ENCODE peak calls at places on chromosomes 7 and 10, in ten cellular contexts. R is iris pigment epithelial cell, B is GM13977, L is LoVo, N is cardiac fibroblast, Y is heart right ventricle, H is myocyte, O is astrocyte of the spinal cord, Q is psoas muscle, C is HuH-7.5. T is an unnamed sample.
A peak's percentile ranks its signal among the peaks of the same experiment; 100 is the strongest.

GRCh38 chr7:44079221-44080021 is 2.9 kb downstream of the POLM start:
- DNase-seq in C (no peak), N (no peak), Q (no peak), O (no peak), Y (no peak), L (no peak), H (no peak), B (no peak), R (no peak), T (no peak)

GRCh38 chr7:43071604-43072003 is 40.8 kb upstream of the HECW1 start:
- DNase-seq in O (no peak), Q (no peak), Y (no peak), B (no peak), N (peak; percentile 19), R (peak; percentile 0), C (no peak), L (no peak), H (peak; percentile 21), T (no peak)

GRCh38 chr7:101367676-101368075 is 5.0 kb downstream of the COL26A1 start:
- DNase-seq in R (no peak), Q (no peak), Y (no peak), N (no peak), C (no peak), B (no peak), H (no peak), O (no peak), L (no peak), T (no peak)

GRCh38 chr10:30098624-30099023 is 39.2 kb upstream of the JCAD start:
- DNase-seq in B (no peak), H (peak; percentile 77), L (no peak), R (peak; percentile 86), Q (no peak), O (peak; percentile 83), Y (no peak), C (no peak), N (peak; percentile 67), T (no peak)

GRCh38 chr10:71406878-71407277 is 10.2 kb downstream of the CDH23 start:
- DNase-seq in H (no peak), Y (no peak), L (no peak), O (no peak), N (no peak), B (no peak), R (no peak), C (no peak), Q (no peak), T (no peak)

GRCh38 chr7:143002106-143002505 is 24.8 kb downstream of the OR9A2 start:
- DNase-seq in O (no peak), R (peak; percentile 34), Q (no peak), H (peak; percentile 33), N (peak; percentile 45), B (peak; percentile 23), C (no peak), L (no peak), Y (no peak), T (no peak)

GRCh38 chr7:115087437-115087836 is 165.5 kb downstream of the MDFIC start:
- DNase-seq in Y (peak; percentile 47), H (peak; percentile 84), Q (no peak), C (no peak), N (peak; percentile 87), O (peak; percentile 85), B (no peak), R (peak; percentile 92), L (peak; percentile 61), T (no peak)

GRCh38 chr7:88106430-88106829 is 113.4 kb downstream of the SRI start:
- DNase-seq in R (no peak), Q (no peak), H (no peak), L (no peak), O (no peak), Y (no peak), C (no peak), N (no peak), B (no peak), T (no peak)

GRCh38 chr7:69903410-69903809 is 305.1 kb downstream of the AUTS2 start:
- DNase-seq in C (no peak), R (no peak), Q (no peak), B (no peak), L (no peak), Y (no peak), H (no peak), N (no peak), O (no peak), T (no peak)

GRCh38 chr7:157839672-157840167 is 502.9 kb downstream of the DNAJB6 start:
- DNase-seq in C (no peak), Q (no peak), Y (no peak), B (no peak), R (no peak), N (no peak), O (no peak), H (no peak), L (no peak), T (no peak)

GRCh38 chr10:17836917-17837316 is 27.8 kb downstream of the MRC1 start:
- DNase-seq in N (peak; percentile 56), Q (no peak), R (peak; percentile 74), B (no peak), Y (peak; percentile 17), O (peak; percentile 55), C (no peak), H (peak; percentile 20), L (peak; percentile 57), T (no peak)

GRCh38 chr7:114857605-114858004 is 64.3 kb upstream of the MDFIC start:
- DNase-seq in Y (no peak), L (no peak), N (no peak), H (no peak), R (peak; percentile 10), C (no peak), Q (no peak), O (no peak), B (no peak), T (no peak)

GRCh38 chr7:142865766-142866165 is 10.9 kb downstream of the EPHB6 start:
- DNase-seq in N (no peak), O (no peak), L (no peak), Q (no peak), C (no peak), Y (no peak), R (no peak), B (no peak), H (no peak), T (no peak)

GRCh38 chr10:4770766-4771553 is 55.0 kb upstream of the AKR1E2 start:
- DNase-seq in C (peak; percentile 15), Q (no peak), R (peak; percentile 95), O (peak; percentile 96), N (peak; percentile 98), B (no peak), L (peak; percentile 78), H (peak; percentile 76), Y (no peak), T (no peak)

GRCh38 chr10:110269641-110270318 is 34.9 kb downstream of the SMNDC1 start:
- DNase-seq in O (peak; percentile 63), H (peak; percentile 33), Y (peak; percentile 57), C (peak; percentile 22), B (peak; percentile 12), L (no peak), N (peak; percentile 54), Q (no peak), R (peak; percentile 45), T (no peak)

GRCh38 chr10:33236916-33237315 is 97.6 kb downstream of the NRP1 start:
- DNase-seq in L (no peak), H (no peak), O (no peak), B (no peak), Y (no peak), R (no peak), N (no peak), Q (no peak), C (no peak), T (no peak)

GRCh38 chr10:133225707-133226191 is 4.3 kb upstream of the UTF1 start:
- DNase-seq in O (no peak), L (no peak), H (peak; percentile 18), R (no peak), Q (no peak), Y (no peak), C (no peak), B (no peak), N (no peak), T (no peak)

GRCh38 chr7:47453093-47454056 is 128.5 kb downstream of the TNS3 start:
- DNase-seq in B (no peak), N (peak; percentile 95), O (peak; percentile 80), H (peak; percentile 100), Q (peak; percentile 80), C (no peak), L (no peak), Y (peak; percentile 43), R (peak; percentile 93), T (peak; percentile 80)

GRCh38 chr7:70238171-70238575 is 639.9 kb downstream of the AUTS2 start:
- DNase-seq in C (no peak), Y (no peak), R (no peak), B (peak; percentile 66), Q (no peak), L (no peak), N (no peak), O (no peak), H (peak; percentile 8), T (no peak)

T was measured in RWPE2.